ENCODE peak calls at places on chromosome 1, in six cellular contexts. B is Panc1, N is HepG2, X is K562, P is HCT116, L is GM12878. V is an unnamed sample. For H3K9me3, the result is how much of the 10 kb centered on the place peaks cover.

GRCh38 chr1:181087400-181087901 is 1.0 kb upstream of the IER5 start:
- ATAC-seq in B (no peak), N (no peak), X (peak), P (no peak), L (peak), V (no peak)

GRCh38 chr1:94011709-94012590 is 102.7 kb upstream of the GCLM start:
- ATAC-seq in B (peak), N (peak), X (no peak), P (peak), L (no peak), V (peak)

GRCh38 chr1:161801955-161802354 is 35.8 kb downstream of the ATF6 start:
- ATAC-seq in B (no peak), N (no peak), X (no peak), P (no peak), L (no peak), V (peak)

GRCh38 chr1:208169081-208169879 is 74.9 kb downstream of the PLXNA2 start:
- ATAC-seq in B (no peak), N (no peak), X (no peak), P (no peak), L (no peak), V (no peak)

GRCh38 chr1:153699116-153699515 is 20.6 kb downstream of the NPR1 start:
- ATAC-seq in B (peak), N (no peak), X (no peak), P (peak), L (no peak), V (peak)

GRCh38 chr1:44276006-44276405 is 62.7 kb downstream of the DMAP1 start:
- ATAC-seq in B (no peak), N (no peak), X (peak), P (no peak), L (no peak), V (no peak)

GRCh38 chr1:18721066-18721465 is 90.4 kb downstream of the PAX7 start:
- ATAC-seq in B (no peak), N (no peak), X (no peak), P (no peak), L (no peak), V (no peak)

GRCh38 chr1:221832617-221833016 is 90.7 kb upstream of the DUSP10 start:
- ATAC-seq in B (no peak), N (no peak), X (no peak), P (no peak), L (no peak), V (no peak)

GRCh38 chr1:50450861-50451653 is 27.8 kb upstream of the DMRTA2 start:
- ATAC-seq in B (no peak), N (no peak), X (no peak), P (no peak), L (no peak), V (no peak)

GRCh38 chr1:28365864-28366263 is 3.7 kb upstream of the PHACTR4 start:
- ATAC-seq in B (no peak), N (no peak), X (no peak), P (no peak), L (no peak), V (no peak)

GRCh38 chr1:110475358-110476027 is 24.5 kb downstream of the PROK1 start:
- ATAC-seq in B (no peak), N (peak), X (peak), P (peak), L (peak), V (no peak)

GRCh38 chr1:21174638-21175323 is 1.9 kb downstream of the EIF4G3 start:
- ATAC-seq in B (no peak), N (no peak), X (no peak), P (no peak), L (no peak), V (no peak)

GRCh38 chr1:43671626-43672330 is 21.8 kb downstream of the KDM4A start:
- ATAC-seq in B (no peak), N (no peak), X (no peak), P (no peak), L (no peak), V (no peak)

GRCh38 chr1:27132624-27133023 is 22.3 kb downstream of the SLC9A1 start:
- ATAC-seq in B (no peak), N (no peak), X (no peak), P (no peak), L (no peak), V (no peak)

GRCh38 chr1:20366766-20367602 is 76.3 kb downstream of the VWA5B1 start:
- ATAC-seq in B (peak), N (peak), X (peak), P (no peak), L (peak), V (peak)

GRCh38 chr1:59520194-59520593 is 223.3 kb downstream of the FGGY start:
- ATAC-seq in B (no peak), N (no peak), X (no peak), P (no peak), L (no peak), V (no peak)

GRCh38 chr1:158506369-158506987 is 34.5 kb downstream of the OR10R2 start:
- ATAC-seq in B (no peak), N (no peak), X (peak), P (peak), L (peak), V (no peak)

GRCh38 chr1:8252266-8252951 is 65.5 kb upstream of the SLC45A1 start:
- ATAC-seq in B (peak), N (no peak), X (no peak), P (no peak), L (no peak), V (no peak)

GRCh38 chr1:112818990-112819689 is 104.0 kb upstream of the PPM1J start:
- ATAC-seq in B (no peak), N (no peak), X (peak), P (no peak), L (no peak), V (peak)

GRCh38 chr1:206451146-206451545 is 19.1 kb upstream of the IKBKE start:
- ATAC-seq in B (no peak), N (no peak), X (no peak), P (no peak), L (no peak), V (no peak)
- H3K27ac ChIP-seq in B (no peak), N (no peak), X (no peak), P (no peak), L (no peak), V (no peak)

DNA sequence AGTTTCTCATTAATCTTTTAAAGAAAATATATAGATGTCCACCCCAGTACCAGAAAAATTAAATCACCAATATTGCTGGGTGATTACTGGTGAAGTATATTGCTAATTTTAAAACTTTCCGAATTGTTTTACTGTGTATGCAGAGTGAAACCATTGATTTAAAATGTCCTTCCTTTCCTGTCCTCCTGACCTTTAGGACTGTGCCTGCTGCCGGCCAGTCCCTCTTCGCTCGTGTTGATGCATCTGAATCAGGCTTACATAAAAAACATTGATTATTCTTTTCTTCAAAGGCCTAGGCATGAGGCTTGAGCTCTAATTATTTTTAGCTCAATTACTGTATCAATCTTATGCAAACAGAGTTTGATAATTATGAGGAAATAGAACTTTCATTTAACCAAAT is 1128.1 kb downstream of the BRINP3 start:
- ATAC-seq in B (no peak), N (no peak), X (no peak), P (no peak), L (no peak), V (no peak)
- TF ChIP-seq POLR2AphosphoS5 in B (no peak), N (no peak), X (no peak), P (no peak), L (no peak), V (no peak)

DNA sequence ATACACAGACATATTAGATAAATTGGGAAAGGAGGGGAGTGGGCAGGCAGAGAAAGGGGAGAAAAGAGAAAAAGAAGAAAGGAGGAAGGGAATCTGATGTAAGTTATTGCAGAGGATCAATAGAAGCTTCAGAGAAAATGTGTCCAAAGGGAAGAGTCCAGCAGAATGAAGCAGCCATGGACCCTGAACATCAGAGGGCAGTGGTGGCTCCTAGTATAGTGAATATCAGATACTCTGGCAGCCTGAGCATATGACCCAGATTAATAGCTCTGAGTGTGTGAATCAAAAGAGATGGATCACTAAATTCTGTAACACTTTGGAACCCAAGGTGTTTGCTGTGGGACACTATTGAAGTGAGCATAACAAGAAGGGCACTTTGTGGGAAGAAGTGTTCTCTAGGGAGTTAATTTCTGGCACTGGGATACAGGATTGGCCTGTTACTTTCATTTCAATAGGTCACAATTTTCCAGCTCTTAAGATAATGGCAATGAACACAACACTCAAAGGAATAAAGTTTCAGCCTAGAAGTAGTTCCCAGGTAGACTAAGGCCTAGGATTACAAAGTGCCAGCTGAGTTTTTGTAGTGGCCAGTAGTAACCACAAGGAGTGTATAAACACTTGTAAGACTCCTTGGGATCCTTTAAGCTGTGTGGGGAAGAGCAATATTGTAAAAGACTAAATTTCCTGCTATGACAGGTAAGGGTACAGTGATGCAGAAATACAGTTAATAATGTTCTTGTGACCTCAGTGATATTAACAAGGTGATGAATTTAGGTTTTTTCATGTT is 164.4 kb upstream of the BEND5 start:
- ATAC-seq in B (no peak), N (no peak), X (no peak), P (no peak), L (no peak), V (no peak)
- H3K9me3 ChIP-seq in B (under half), N (half or more), X (under half), P (under half), L (under half), V (under half)

DNA sequence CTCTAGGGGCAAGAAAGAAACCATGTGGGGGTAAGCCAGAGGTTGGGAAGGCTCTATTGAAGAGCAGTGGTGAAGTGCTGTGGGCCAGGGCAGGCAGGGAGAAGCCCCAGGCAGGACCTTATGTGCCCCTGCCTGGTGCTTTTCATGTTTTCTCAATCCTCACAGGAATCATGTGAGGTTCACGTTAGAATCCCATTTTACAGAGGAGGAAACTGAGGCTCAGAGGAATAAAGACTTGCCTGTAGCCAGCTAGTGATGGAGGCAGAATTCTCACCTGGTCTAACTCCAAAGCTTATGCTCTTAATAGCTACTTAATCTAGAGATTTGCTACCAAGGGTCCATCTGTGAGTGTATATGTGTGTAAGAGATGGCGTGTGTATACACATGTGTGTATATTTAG is 4.2 kb downstream of the TTC22 start:
- ATAC-seq in B (no peak), N (no peak), X (no peak), P (no peak), L (no peak), V (no peak)
- H3K27ac ChIP-seq in B (no peak), N (no peak), X (no peak), P (no peak), L (no peak), V (no peak)

DNA sequence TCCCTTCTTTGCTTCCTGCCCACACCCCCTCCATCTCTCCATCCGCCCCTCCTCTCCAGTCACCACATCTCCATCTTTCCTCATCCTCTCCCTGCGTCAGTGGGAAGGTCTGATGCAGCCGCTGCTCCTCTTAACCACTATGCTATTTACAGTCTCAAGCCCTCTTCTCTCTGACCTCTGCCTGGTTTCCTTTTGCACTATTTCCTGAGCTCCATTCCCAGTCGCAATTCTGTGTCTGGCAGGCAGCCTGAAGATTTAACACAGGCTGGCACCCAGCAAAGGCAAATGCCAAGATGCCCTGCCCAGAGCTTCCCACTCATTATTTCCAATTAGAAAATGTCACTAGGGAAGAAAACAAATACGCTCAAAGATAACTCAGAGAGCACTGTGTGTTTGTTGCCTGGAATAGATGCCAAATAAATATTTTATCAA is 89.6 kb upstream of the LPGAT1 start:
- ATAC-seq in B (peak), N (peak), X (no peak), P (no peak), L (no peak), V (peak)
- TF ChIP-seq POLR2AphosphoS5 in B (no peak), N (no peak), X (no peak), P (no peak), L (no peak), V (no peak)